ENCODE peak calls at places on chromosomes 6 and 20, in six cellular contexts. E is bronchial epithelial cell; K is GM12892; R is CD4-positive, alpha-beta memory T cell; A is HEK293T; S is T1000. P is an unnamed sample.

GRCh38 chr6:43377710-43378229 is 8.3 kb upstream of the ZNF318 start:
- DNase-seq in A (no peak), S (no peak), E (no peak), R (no peak), K (no peak), P (no peak)

GRCh38 chr6:72624557-72625160 is 2.8 kb downstream of the KCNQ5 start:
- DNase-seq in S (no peak), K (no peak), R (peak; percentile 9), E (peak; percentile 51), A (peak; percentile 46), P (peak; percentile 35)

GRCh38 chr20:32079655-32080109 is 27.6 kb downstream of the HCK start:
- DNase-seq in E (no peak), S (no peak), A (no peak), K (no peak), R (no peak), P (no peak)

GRCh38 chr6:17986656-17987575 is 519 bp downstream of the KIF13A start:
- DNase-seq in R (no peak), A (peak; percentile 51), K (peak; percentile 34), S (peak; percentile 11), E (no peak), P (peak; percentile 77)

GRCh38 chr6:1724124-1724523 is 114.4 kb downstream of the FOXC1 start:
- DNase-seq in S (no peak), R (no peak), A (no peak), K (no peak), E (peak; percentile 58), P (no peak)

GRCh38 chr20:57053798-57054552 is 212.5 kb downstream of the BMP7 start:
- DNase-seq in S (no peak), K (no peak), E (no peak), R (no peak), A (no peak), P (no peak)

GRCh38 chr6:68727699-68728098 is 92.6 kb downstream of the ADGRB3 start:
- DNase-seq in E (no peak), K (no peak), S (no peak), R (no peak), A (no peak), P (no peak)

GRCh38 chr20:46558511-46558959 is 8.1 kb upstream of the OCSTAMP start:
- DNase-seq in K (no peak), E (peak; percentile 95), A (no peak), S (peak; percentile 80), R (no peak), P (peak; percentile 76)

GRCh38 chr20:57671662-57672061 is 38.2 kb downstream of the PMEPA1 start:
- DNase-seq in A (no peak), K (no peak), R (no peak), S (no peak), E (no peak), P (no peak)

GRCh38 chr20:47487175-47487917 is 14.3 kb upstream of the NCOA3 start:
- DNase-seq in E (peak; percentile 47), S (no peak), A (no peak), R (peak; percentile 51), K (peak; percentile 41), P (no peak)

GRCh38 chr6:15287670-15288069 is 41.8 kb downstream of the JARID2 start:
- DNase-seq in K (peak; percentile 60), R (no peak), A (no peak), E (no peak), S (no peak), P (no peak)

GRCh38 chr20:11849270-11849920 is 68.3 kb upstream of the BTBD3 start:
- DNase-seq in E (peak; percentile 29), K (no peak), S (no peak), A (peak; percentile 17), R (no peak), P (peak; percentile 35)

GRCh38 chr6:156910011-156910334 is 132.8 kb downstream of the ARID1B start:
- DNase-seq in R (no peak), S (no peak), A (no peak), K (no peak), E (no peak), P (no peak)

GRCh38 chr20:32752458-32753250 is 9.4 kb upstream of the COMMD7 start:
- DNase-seq in A (no peak), E (peak; percentile 87), K (no peak), R (no peak), S (no peak), P (no peak)

GRCh38 chr6:149032599-149033405 is 284.7 kb upstream of the TAB2 start:
- DNase-seq in R (no peak), S (peak; percentile 62), K (no peak), A (peak; percentile 51), E (peak; percentile 26), P (peak; percentile 90)

GRCh38 chr20:20410678-20411077 is 42.8 kb downstream of the INSM1 start:
- DNase-seq in R (no peak), S (no peak), E (peak; percentile 10), A (peak; percentile 28), K (no peak), P (peak; percentile 28)

GRCh38 chr20:8720089-8720488 is 348.8 kb upstream of the PLCB4 start:
- DNase-seq in S (no peak), A (no peak), R (no peak), K (no peak), E (peak; percentile 4), P (no peak)

GRCh38 chr20:59631751-59632380 is 27.5 kb downstream of the PHACTR3 start:
- DNase-seq in E (no peak), K (no peak), S (no peak), R (no peak), A (no peak), P (no peak)

GRCh38 chr20:17875106-17875980 is 93.3 kb downstream of the SNX5 start:
- DNase-seq in S (no peak), R (no peak), A (no peak), E (peak; percentile 23), K (no peak), P (peak; percentile 93)

GRCh38 chr6:16136536-16137450 is 7.9 kb downstream of the MYLIP start:
- DNase-seq in E (peak; percentile 90), R (peak; percentile 41), K (no peak), S (no peak), A (no peak), P (peak; percentile 84)

GRCh38 chr6:154229796-154230195 is 126.8 kb downstream of the IPCEF1 start:
- DNase-seq in S (no peak), K (no peak), A (no peak), R (no peak), E (no peak), P (no peak)

GRCh38 chr6:96032646-96033045 is 16.9 kb downstream of the FUT9 start:
- DNase-seq in K (no peak), A (no peak), R (no peak), E (no peak), S (no peak), P (no peak)

GRCh38 chr6:23213193-23213592 is 643.8 kb downstream of the HDGFL1 start:
- DNase-seq in R (no peak), S (no peak), A (no peak), K (no peak), E (peak; percentile 45), P (peak; percentile 14)

GRCh38 chr20:845967-846893 is 12.7 kb downstream of the FAM110A start:
- DNase-seq in E (no peak), R (no peak), K (no peak), S (no peak), A (no peak), P (no peak)

GRCh38 chr6:2491137-2491536 is 245.7 kb upstream of the GMDS start:
- DNase-seq in E (no peak), K (no peak), R (no peak), S (no peak), A (no peak), P (no peak)

GRCh38 chr20:38034108-38034649 is 633 bp downstream of the RPRD1B start:
- DNase-seq in E (no peak), R (no peak), K (no peak), A (no peak), S (no peak), P (no peak)

GRCh38 chr20:560680-561079 is 17.1 kb upstream of the CSNK2A1 start:
- DNase-seq in S (no peak), R (no peak), K (no peak), E (no peak), A (no peak), P (no peak)

GRCh38 chr6:13297391-13297790 is 30.9 kb downstream of the TBC1D7 start:
- DNase-seq in R (no peak), A (no peak), K (no peak), E (no peak), S (no peak), P (no peak)

GRCh38 chr20:23602699-23603098 is 3.0 kb downstream of the CST9 start:
- DNase-seq in S (no peak), K (no peak), R (no peak), A (no peak), E (no peak), P (no peak)

GRCh38 chr6:66029391-66029790 is 322.4 kb upstream of the EYS start:
- DNase-seq in R (no peak), E (no peak), S (no peak), A (no peak), K (no peak), P (no peak)